ENCODE peak calls at places on chromosomes 7 and 10, in eight cellular contexts. R is GM23248, D is HCT116, K is OCI-LY7, I is SK-N-SH, T is MM.1S, S is PC-3, P is neural progenitor cell. O is an unnamed sample. For H3K79me2, the result is how much of the 10 kb centered on the place peaks cover.

GRCh38 chr7:152869677-152870051 is 110.1 kb downstream of the ACTR3B start:
- DNase-seq in S (no peak), R (no peak), K (no peak), T (no peak), D (no peak), P (no peak), I (no peak), O (no peak)

GRCh38 chr10:105647354-105647753 is 1006.3 kb downstream of the SORCS3 start:
- DNase-seq in K (no peak), P (no peak), D (no peak), R (no peak), I (no peak), T (no peak), S (no peak), O (no peak)

GRCh38 chr10:104521901-104522827 is 118.9 kb upstream of the SORCS3 start:
- DNase-seq in T (no peak), K (no peak), P (no peak), R (no peak), D (no peak), I (peak), S (no peak), O (no peak)

GRCh38 chr10:1022413-1022812 is 3.2 kb downstream of the IDI2 start:
- DNase-seq in D (no peak), T (no peak), S (no peak), I (no peak), R (no peak), P (no peak), K (no peak), O (no peak)

GRCh38 chr7:66359656-66360211 is 154.6 kb downstream of the TPST1 start:
- DNase-seq in P (no peak), K (no peak), I (peak), S (no peak), R (no peak), D (no peak), T (no peak), O (no peak)

GRCh38 chr7:149496642-149497391 is 792 bp downstream of the ZNF746 start:
- DNase-seq in K (peak), P (peak), R (peak), I (peak), T (peak), S (peak), D (no peak), O (peak)

GRCh38 chr7:19051767-19052375 is 65.6 kb downstream of the TWIST1 start:
- DNase-seq in R (peak), I (peak), P (peak), S (peak), K (peak), D (peak), T (peak), O (peak)

GRCh38 chr7:29193316-29194205 is 1.0 kb upstream of the CHN2 start:
- DNase-seq in R (peak), D (no peak), I (no peak), T (no peak), P (peak), K (no peak), S (no peak), O (peak)

GRCh38 chr7:132618271-132618955 is 42.1 kb upstream of the PLXNA4 start:
- DNase-seq in D (no peak), R (peak), S (no peak), P (no peak), I (no peak), K (no peak), T (no peak), O (no peak)

GRCh38 chr10:1610986-1611770 is 126.1 kb downstream of the ADARB2 start:
- DNase-seq in I (no peak), D (no peak), R (no peak), P (no peak), K (no peak), S (no peak), T (no peak), O (no peak)

GRCh38 chr7:153657182-153657800 is 394.9 kb upstream of the DPP6 start:
- DNase-seq in R (no peak), S (no peak), K (no peak), P (no peak), T (no peak), I (no peak), D (no peak), O (no peak)

GRCh38 chr7:134835463-134835823 is 56.0 kb downstream of the CALD1 start:
- DNase-seq in S (no peak), P (no peak), T (no peak), D (no peak), I (no peak), K (no peak), R (no peak), O (no peak)

GRCh38 chr10:21751341-21752310 is 217.6 kb downstream of the MLLT10 start:
- DNase-seq in R (no peak), S (peak), D (peak), K (no peak), P (no peak), I (no peak), T (no peak), O (peak)

GRCh38 chr10:53111529-53111928 is 338.9 kb upstream of the MBL2 start:
- DNase-seq in D (no peak), I (no peak), R (no peak), S (peak), T (peak), K (peak), P (no peak), O (no peak)

GRCh38 chr10:111560042-111560441 is 483.2 kb downstream of the ADRA2A start:
- DNase-seq in P (no peak), I (no peak), D (no peak), T (no peak), K (no peak), R (peak), S (no peak), O (no peak)

GRCh38 chr7:91912500-91912899 is 28.2 kb upstream of the AKAP9 start:
- DNase-seq in T (no peak), R (peak), I (no peak), K (no peak), S (no peak), P (no peak), D (no peak), O (no peak)

GRCh38 chr7:157867685-157868305 is 531.0 kb downstream of the DNAJB6 start:
- DNase-seq in K (no peak), P (no peak), D (no peak), R (no peak), I (no peak), S (no peak), T (no peak), O (no peak)

GRCh38 chr7:24922099-24922773 is 57.7 kb downstream of the OSBPL3 start:
- DNase-seq in D (no peak), S (peak), P (no peak), I (peak), K (no peak), T (no peak), R (peak), O (no peak)

GRCh38 chr10:30219977-30220751 is 128.9 kb downstream of the MTPAP start:
- DNase-seq in S (no peak), T (no peak), I (no peak), D (no peak), K (peak), R (peak), P (peak), O (peak)
- TF ChIP-seq EZH2phosphoT487 in S (no peak), T (no peak), I (no peak), D (no peak), K (no peak), R (no peak), P (no peak), O (no peak)

GRCh38 chr7:69790915-69791473 is 192.7 kb downstream of the AUTS2 start:
- DNase-seq in S (no peak), K (no peak), R (no peak), P (no peak), I (no peak), D (no peak), T (no peak), O (no peak)
- H3K79me2 ChIP-seq in S (under half), K (under half), R (under half), P (under half), I (under half), D (under half), T (under half), O (under half)

DNA sequence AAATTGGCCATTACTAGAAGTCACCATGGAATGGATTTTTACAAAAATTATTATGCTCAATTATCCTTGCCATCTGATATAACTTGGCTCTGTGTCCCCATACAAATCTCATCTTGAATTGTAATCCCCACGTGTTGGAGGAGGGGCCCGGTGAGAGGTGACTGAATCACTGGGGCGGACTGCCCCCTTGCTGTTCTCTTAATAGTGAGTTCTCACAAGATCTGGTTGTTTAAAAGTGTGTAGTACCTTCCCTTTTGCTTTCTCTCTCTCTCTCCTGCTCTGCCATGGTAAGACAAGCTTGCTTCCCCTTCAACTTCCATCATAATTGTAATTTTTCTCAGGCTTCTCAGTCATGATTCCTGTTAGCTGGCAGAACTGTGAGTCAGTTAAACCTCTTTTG is 1023.6 kb downstream of the XPNPEP1 start:
- DNase-seq in R (no peak), I (no peak), K (no peak), S (no peak), P (peak), T (no peak), D (no peak), O (no peak)
- TF ChIP-seq EZH2phosphoT487 in R (no peak), I (no peak), K (no peak), S (no peak), P (no peak), T (no peak), D (no peak), O (no peak)

DNA sequence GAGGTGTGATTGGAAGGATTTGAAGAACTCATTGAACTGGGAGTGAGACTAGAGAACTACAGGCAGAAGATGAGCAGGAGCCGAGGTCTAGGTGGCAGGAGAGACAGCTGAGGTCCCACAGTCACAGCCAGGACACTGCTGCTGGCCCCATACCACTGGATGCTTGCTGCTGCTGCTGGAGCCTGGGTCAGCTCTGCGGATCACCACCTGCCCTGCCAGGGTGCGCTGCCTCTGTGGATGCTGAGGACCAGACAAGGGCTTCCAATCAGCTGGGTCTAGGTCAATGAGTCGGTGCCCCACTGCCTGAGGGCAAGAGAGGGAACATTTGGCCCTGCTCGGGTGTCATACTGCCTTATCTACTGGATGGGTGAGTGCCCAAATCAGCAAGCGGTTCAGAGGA is 94.4 kb downstream of the FRMD4A start:
- DNase-seq in S (no peak), P (no peak), I (no peak), D (no peak), R (no peak), T (no peak), K (no peak), O (no peak)
- H3K79me2 ChIP-seq in S (under half), P (under half), I (under half), D (under half), R (under half), T (under half), K (under half), O (under half)